ENCODE peak calls at places on chromosomes 12 and 14, in eight cellular contexts. R, X, U, Q, M, N, C and F are unnamed samples.

GRCh38 chr12:94941440-94941862 is 62.0 kb downstream of the NDUFA12 start:
- DNase-seq in R (no peak), X (peak; percentile 10), U (no peak), Q (peak; percentile 79), M (peak; percentile 96), N (peak; percentile 61), C (no peak), F (peak; percentile 93)

GRCh38 chr12:6372403-6373003 is 2.9 kb downstream of the SCNN1A start:
- DNase-seq in R (no peak), X (no peak), U (no peak), Q (peak; percentile 86), M (peak; percentile 57), N (no peak), C (peak; percentile 90), F (peak; percentile 87)

GRCh38 chr12:19712041-19712440 is 272.7 kb downstream of the AEBP2 start:
- DNase-seq in R (no peak), X (no peak), U (no peak), Q (peak; percentile 66), M (peak; percentile 86), N (no peak), C (peak; percentile 33), F (peak; percentile 20)

GRCh38 chr12:115004469-115005146 is 320.6 kb upstream of the TBX3 start:
- DNase-seq in R (no peak), X (no peak), U (no peak), Q (peak; percentile 97), M (no peak), N (no peak), C (no peak), F (no peak)

GRCh38 chr12:31749024-31749704 is 20.3 kb upstream of the AMN1 start:
- DNase-seq in R (peak; percentile 50), X (no peak), U (no peak), Q (peak; percentile 96), M (peak; percentile 93), N (peak; percentile 59), C (peak; percentile 99), F (peak; percentile 100)

GRCh38 chr12:108757842-108758241 is 26.5 kb upstream of the CORO1C start:
- DNase-seq in R (no peak), X (no peak), U (no peak), Q (no peak), M (no peak), N (no peak), C (no peak), F (peak; percentile 46)

GRCh38 chr14:88002421-88002820 is 2.5 kb upstream of the GPR65 start:
- DNase-seq in R (no peak), X (no peak), U (no peak), Q (no peak), M (no peak), N (no peak), C (no peak), F (no peak)

GRCh38 chr12:47744005-47744651 is 14.6 kb downstream of the RAPGEF3 start:
- DNase-seq in R (peak; percentile 56), X (no peak), U (no peak), Q (peak; percentile 85), M (no peak), N (no peak), C (peak; percentile 75), F (no peak)

GRCh38 chr12:84994436-84994835 is 41.6 kb downstream of the TSPAN19 start:
- DNase-seq in R (no peak), X (no peak), U (no peak), Q (no peak), M (no peak), N (no peak), C (no peak), F (no peak)

DNA sequence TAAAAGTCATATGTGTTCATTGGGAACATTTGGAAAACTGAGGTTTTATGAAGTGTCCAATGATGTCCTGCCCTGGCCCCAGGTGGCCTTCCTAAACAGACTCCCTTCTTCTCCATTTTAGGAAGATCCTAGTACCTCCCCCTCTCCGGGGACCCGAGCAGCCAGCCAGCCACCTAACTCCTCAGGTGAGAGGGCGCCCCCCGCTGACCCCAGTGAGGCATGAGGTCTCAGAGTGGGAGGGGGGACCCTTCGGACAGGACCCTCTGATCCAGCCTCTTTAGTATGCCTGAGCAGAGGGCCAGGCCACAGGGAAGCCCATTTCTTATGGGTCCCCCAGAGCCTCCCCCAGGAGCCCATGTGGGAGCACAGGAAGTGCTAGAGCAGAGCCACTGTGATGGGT is 23.7 kb downstream of the DEGS2 start:
- DNase-seq in R (no peak), X (no peak), U (no peak), Q (no peak), M (no peak), N (no peak), C (no peak), F (no peak)
- H3K27ac ChIP-seq in R (no peak overlapping the region), X (no peak overlapping the region), U (no peak overlapping the region), Q (no peak overlapping the region), M (no peak overlapping the region), N (no peak overlapping the region), C (no peak overlapping the region), F (no peak overlapping the region)

DNA sequence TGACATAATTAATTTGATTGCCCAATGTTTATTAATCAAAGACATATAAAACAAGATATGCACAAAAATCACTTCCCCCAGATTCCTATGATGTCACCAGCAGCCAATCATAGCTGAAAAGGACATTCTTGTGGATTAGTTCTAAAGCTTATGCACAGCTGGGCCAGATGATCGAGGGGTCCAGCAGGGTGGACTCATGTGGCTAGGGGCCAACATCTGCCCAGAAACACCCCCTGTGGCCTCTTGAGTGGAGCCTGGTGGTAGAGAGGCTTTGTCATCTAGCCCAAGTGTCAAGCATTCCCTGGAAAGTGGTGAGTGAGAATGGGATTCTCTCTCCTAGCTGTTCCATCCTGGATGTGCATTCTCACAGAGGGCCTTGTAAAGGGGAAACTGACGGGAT is 590.0 kb downstream of the BCL11B start:
- DNase-seq in R (no peak), X (no peak), U (no peak), Q (no peak), M (no peak), N (no peak), C (no peak), F (no peak)
- H3K27ac ChIP-seq in R (no peak overlapping the region), X (no peak overlapping the region), U (no peak overlapping the region), Q (no peak overlapping the region), M (no peak overlapping the region), N (no peak overlapping the region), C (no peak overlapping the region), F (no peak overlapping the region)

DNA sequence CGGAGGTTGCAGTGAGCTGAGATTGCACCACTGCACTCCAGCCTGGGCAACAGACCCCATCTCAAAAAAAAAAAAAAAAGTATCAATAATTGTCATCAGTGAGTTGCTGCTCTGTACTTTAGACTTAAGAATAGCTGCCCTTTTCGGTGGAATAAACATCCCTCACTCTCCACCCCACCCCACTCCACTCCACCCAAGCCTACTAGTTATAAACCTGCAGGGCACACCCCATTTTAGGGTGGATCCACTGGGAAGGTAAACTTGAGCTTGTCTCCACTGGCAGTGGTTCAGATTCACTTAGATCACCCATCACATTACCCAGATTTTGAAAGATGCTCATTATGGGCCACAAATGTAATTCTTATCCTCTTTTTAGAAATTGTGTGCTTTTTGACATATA is 106.4 kb downstream of the GPR135 start:
- DNase-seq in R (no peak), X (no peak), U (no peak), Q (peak; percentile 43), M (no peak), N (no peak), C (no peak), F (no peak)
- H3K27ac ChIP-seq in R (no peak overlapping the region), X (peak overlapping the region; percentile 100), U (no peak overlapping the region), Q (peak overlapping the region; percentile 1), M (no peak overlapping the region), N (peak overlapping the region; percentile 68), C (no peak overlapping the region), F (peak overlapping the region; percentile 85)

GRCh38 chr12:64894827-64895475 is 70.5 kb downstream of the TBC1D30 start:
- DNase-seq in R (no peak), X (no peak), U (no peak), Q (peak; percentile 80), M (no peak), N (no peak), C (no peak), F (no peak)
- H3K27ac ChIP-seq in R (no peak overlapping the region), X (no peak overlapping the region), U (no peak overlapping the region), Q (peak overlapping the region; percentile 74), M (no peak overlapping the region), N (no peak overlapping the region), C (no peak overlapping the region), F (peak overlapping the region; percentile 77)

GRCh38 chr12:89476232-89476631 is 48.4 kb downstream of the GALNT4 start:
- DNase-seq in R (no peak), X (no peak), U (no peak), Q (no peak), M (no peak), N (no peak), C (no peak), F (no peak)
- H3K27ac ChIP-seq in R (no peak overlapping the region), X (no peak overlapping the region), U (no peak overlapping the region), Q (peak overlapping the region; percentile 91), M (no peak overlapping the region), N (no peak overlapping the region), C (no peak overlapping the region), F (no peak overlapping the region)

GRCh38 chr12:124562018-124562795 is 5.2 kb downstream of the NCOR2 start:
- DNase-seq in R (no peak), X (peak; percentile 72), U (no peak), Q (no peak), M (no peak), N (no peak), C (no peak), F (no peak)
- H3K27ac ChIP-seq in R (no peak overlapping the region), X (peak overlapping the region; percentile 70), U (no peak overlapping the region), Q (no peak overlapping the region), M (no peak overlapping the region), N (no peak overlapping the region), C (no peak overlapping the region), F (no peak overlapping the region)

GRCh38 chr14:101286271-101287018 is 274.9 kb upstream of the DIO3 start:
- DNase-seq in R (no peak), X (no peak), U (no peak), Q (no peak), M (no peak), N (no peak), C (no peak), F (no peak)
- H3K27ac ChIP-seq in R (no peak overlapping the region), X (no peak overlapping the region), U (no peak overlapping the region), Q (no peak overlapping the region), M (no peak overlapping the region), N (no peak overlapping the region), C (no peak overlapping the region), F (no peak overlapping the region)

GRCh38 chr12:39296496-39296895 is 146.4 kb downstream of the KIF21A start:
- DNase-seq in R (no peak), X (no peak), U (no peak), Q (no peak), M (no peak), N (no peak), C (no peak), F (no peak)

GRCh38 chr12:39297946-39298345 is 145.0 kb downstream of the KIF21A start:
- DNase-seq in R (no peak), X (no peak), U (no peak), Q (no peak), M (no peak), N (no peak), C (no peak), F (no peak)

GRCh38 chr12:39300799-39301198 is 142.1 kb downstream of the KIF21A start:
- DNase-seq in R (no peak), X (no peak), U (no peak), Q (no peak), M (peak; percentile 1), N (no peak), C (no peak), F (no peak)
- H3K27ac ChIP-seq in R (no peak overlapping the region), X (peak overlapping the region; percentile 23), U (no peak overlapping the region), Q (no peak overlapping the region), M (no peak overlapping the region), N (no peak overlapping the region), C (no peak overlapping the region), F (no peak overlapping the region)

GRCh38 chr12:111069886-111070285 is 149.5 kb upstream of the MYL2 start:
- DNase-seq in R (no peak), X (no peak), U (no peak), Q (no peak), M (no peak), N (no peak), C (no peak), F (no peak)
- H3K27ac ChIP-seq in R (no peak overlapping the region), X (no peak overlapping the region), U (no peak overlapping the region), Q (no peak overlapping the region), M (no peak overlapping the region), N (no peak overlapping the region), C (no peak overlapping the region), F (no peak overlapping the region)